ENCODE peak calls at places on chromosomes 13 and 19, in four cellular contexts. Y is thyroid gland, K is thoracic aorta, M is osteoblast. E is an unnamed sample. For H3K27me3, the result is how much of the 10 kb centered on the place peaks cover.

GRCh38 chr19:31537136-31537535 is 187.9 kb upstream of the TSHZ3 start:
- DNase-seq in M (no peak), Y (no peak), K (no peak), E (no peak)

GRCh38 chr13:30957258-30957943 is 24.9 kb downstream of the TEX26 start:
- DNase-seq in K (no peak), M (peak), Y (no peak), E (no peak)

GRCh38 chr13:94656766-94657165 is 55.1 kb downstream of the GPR180 start:
- DNase-seq in M (peak), K (no peak), Y (no peak), E (no peak)

GRCh38 chr19:45768644-45769053 is 403 bp downstream of the SIX5 start:
- DNase-seq in M (peak), Y (peak), K (no peak), E (peak)

GRCh38 chr19:14830702-14831101 is 4.3 kb downstream of the OR7A5 start:
- DNase-seq in M (no peak), K (no peak), Y (no peak), E (no peak)

GRCh38 chr13:19575230-19575629 is 13.9 kb upstream of the TPTE2 start:
- DNase-seq in Y (no peak), K (no peak), M (no peak), E (no peak)

GRCh38 chr13:26051231-26052135 is at the start of gene SHISA2:
- DNase-seq in K (no peak), M (peak), Y (peak), E (peak)

GRCh38 chr13:47680752-47681151 is 320.3 kb downstream of the SUCLA2 start:
- DNase-seq in K (no peak), Y (no peak), M (no peak), E (no peak)

GRCh38 chr19:14683439-14683838 is 6.4 kb upstream of the ZNF333 start:
- DNase-seq in M (peak), Y (no peak), K (no peak), E (no peak)

GRCh38 chr19:4096049-4096892 is 27.7 kb downstream of the MAP2K2 start:
- DNase-seq in K (no peak), M (peak), Y (no peak), E (no peak)

GRCh38 chr13:63012016-63012415 is 1596.4 kb upstream of the PCDH20 start:
- DNase-seq in M (no peak), K (no peak), Y (no peak), E (no peak)

GRCh38 chr13:67023088-67023893 is 206.8 kb downstream of the PCDH9 start:
- DNase-seq in M (no peak), Y (no peak), K (no peak), E (no peak)

GRCh38 chr13:58343081-58343480 is 711.5 kb downstream of the PCDH17 start:
- DNase-seq in Y (no peak), M (no peak), K (no peak), E (no peak)

GRCh38 chr13:109745702-109746101 is 40.7 kb downstream of the IRS2 start:
- DNase-seq in Y (no peak), M (no peak), K (no peak), E (no peak)

GRCh38 chr13:29654807-29655547 is 59.5 kb upstream of the SLC7A1 start:
- DNase-seq in Y (no peak), K (no peak), M (peak), E (no peak)

GRCh38 chr13:32453981-32454380 is 26.1 kb upstream of the N4BP2L1 start:
- DNase-seq in M (no peak), Y (no peak), K (no peak), E (no peak)

GRCh38 chr19:31905980-31906948 is 439.1 kb upstream of the ZNF507 start:
- DNase-seq in M (no peak), K (no peak), Y (no peak), E (no peak)

GRCh38 chr19:18593367-18594095 is 4.9 kb downstream of the REX1BD start:
- DNase-seq in K (no peak), M (peak), Y (peak), E (peak)

GRCh38 chr13:99604636-99605035 is 103.4 kb downstream of the TM9SF2 start:
- DNase-seq in M (no peak), K (no peak), Y (no peak), E (no peak)

GRCh38 chr19:16920816-16921529 is 32.2 kb downstream of the F2RL3 start:
- DNase-seq in K (no peak), M (peak), Y (no peak), E (peak)

GRCh38 chr13:45327253-45327954 is 13.6 kb downstream of the TPT1 start:
- DNase-seq in Y (no peak), K (no peak), M (peak), E (no peak)

GRCh38 chr13:112067121-112067741 is at the start of gene SOX1:
- DNase-seq in K (no peak), M (peak), Y (no peak), E (peak)

GRCh38 chr13:112069727-112070300 is 2.9 kb downstream of the SOX1 start:
- DNase-seq in M (peak), Y (no peak), K (no peak), E (peak)

GRCh38 chr13:112069063-112069726 is 2.2 kb downstream of the SOX1 start:
- DNase-seq in Y (no peak), M (peak), K (no peak), E (peak)

GRCh38 chr13:112067871-112068305 is 939 bp downstream of the SOX1 start:
- DNase-seq in K (no peak), Y (peak), M (peak), E (peak)

DNA sequence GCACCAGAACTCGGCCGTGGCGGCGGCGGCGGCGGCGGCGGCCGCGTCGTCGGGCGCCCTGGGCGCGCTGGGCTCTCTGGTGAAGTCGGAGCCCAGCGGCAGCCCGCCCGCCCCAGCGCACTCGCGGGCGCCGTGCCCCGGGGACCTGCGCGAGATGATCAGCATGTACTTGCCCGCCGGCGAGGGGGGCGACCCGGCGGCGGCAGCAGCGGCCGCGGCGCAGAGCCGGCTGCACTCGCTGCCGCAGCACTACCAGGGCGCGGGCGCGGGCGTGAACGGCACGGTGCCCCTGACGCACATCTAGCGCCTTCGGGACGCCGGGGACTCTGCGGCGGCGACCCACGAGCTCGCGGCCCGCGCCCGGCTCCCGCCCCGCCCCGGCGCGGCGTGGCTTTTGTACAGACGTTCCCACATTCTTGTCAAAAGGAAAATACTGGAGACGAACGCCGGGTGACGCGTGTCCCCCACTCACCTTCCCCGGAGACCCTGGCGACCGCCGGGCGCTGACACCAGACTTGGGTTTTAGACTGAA is 1.6 kb downstream of the SOX1 start:
- DNase-seq in M (peak), K (no peak), Y (no peak), E (peak)
- H3K4me3 ChIP-seq in M (no peak), K (no peak), Y (no peak), E (no peak)

DNA sequence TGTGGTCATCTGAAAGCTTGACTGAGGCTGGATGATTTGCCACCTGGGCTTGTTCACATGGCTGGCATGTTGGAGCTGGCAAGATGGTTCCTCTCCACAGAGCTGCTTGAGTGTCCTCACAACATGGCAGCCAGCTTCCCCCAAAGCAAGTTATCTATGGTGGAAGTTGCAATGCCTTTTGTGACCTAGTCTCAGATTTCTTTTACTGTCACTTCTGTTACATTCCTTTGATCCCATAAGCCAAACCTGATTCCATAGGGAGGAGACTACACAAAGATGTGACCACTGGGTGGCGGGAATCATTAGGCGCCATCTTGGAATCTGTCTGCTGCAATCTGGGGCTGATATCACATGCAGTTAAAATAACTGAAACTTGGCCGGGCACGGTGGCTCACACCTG is 17.5 kb upstream of the LMTK3 start:
- DNase-seq in M (no peak), Y (no peak), K (no peak), E (no peak)
- H3K27me3 ChIP-seq in M (under half), Y (under half), K (under half), E (under half)

GRCh38 chr19:2926341-2927031 is 18.3 kb downstream of the ZNF77 start:
- DNase-seq in M (no peak), Y (no peak), K (no peak), E (peak)

GRCh38 chr19:2922987-2923386 is 21.8 kb downstream of the ZNF77 start:
- DNase-seq in Y (peak), K (no peak), M (no peak), E (peak)

GRCh38 chr19:2923510-2923909 is 21.3 kb downstream of the ZNF77 start:
- DNase-seq in M (no peak), Y (no peak), K (no peak), E (no peak)

DNA sequence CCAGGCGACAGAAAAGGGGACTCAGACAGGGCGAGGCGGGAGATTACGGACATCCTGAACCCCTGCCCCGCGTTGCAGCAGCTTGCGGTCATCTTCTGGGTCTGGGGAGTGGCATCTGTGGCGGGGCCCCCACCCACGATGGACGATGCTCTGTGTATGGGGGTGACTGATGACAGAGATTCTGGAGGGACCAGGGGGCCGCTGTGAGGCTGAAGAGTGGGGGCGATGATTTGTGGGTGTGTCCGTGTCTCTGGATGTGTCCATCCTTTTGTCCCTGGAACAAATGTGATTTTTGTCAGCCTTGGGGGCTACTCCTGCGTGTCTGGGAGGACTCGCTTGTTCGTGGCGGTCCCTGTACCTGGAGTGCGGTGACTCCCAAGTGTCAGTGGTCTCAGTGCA is 17.7 kb downstream of the ZNF77 start:
- DNase-seq in K (no peak), Y (no peak), M (no peak), E (no peak)
- H3K4me3 ChIP-seq in K (no peak), Y (no peak), M (no peak), E (no peak)

DNA sequence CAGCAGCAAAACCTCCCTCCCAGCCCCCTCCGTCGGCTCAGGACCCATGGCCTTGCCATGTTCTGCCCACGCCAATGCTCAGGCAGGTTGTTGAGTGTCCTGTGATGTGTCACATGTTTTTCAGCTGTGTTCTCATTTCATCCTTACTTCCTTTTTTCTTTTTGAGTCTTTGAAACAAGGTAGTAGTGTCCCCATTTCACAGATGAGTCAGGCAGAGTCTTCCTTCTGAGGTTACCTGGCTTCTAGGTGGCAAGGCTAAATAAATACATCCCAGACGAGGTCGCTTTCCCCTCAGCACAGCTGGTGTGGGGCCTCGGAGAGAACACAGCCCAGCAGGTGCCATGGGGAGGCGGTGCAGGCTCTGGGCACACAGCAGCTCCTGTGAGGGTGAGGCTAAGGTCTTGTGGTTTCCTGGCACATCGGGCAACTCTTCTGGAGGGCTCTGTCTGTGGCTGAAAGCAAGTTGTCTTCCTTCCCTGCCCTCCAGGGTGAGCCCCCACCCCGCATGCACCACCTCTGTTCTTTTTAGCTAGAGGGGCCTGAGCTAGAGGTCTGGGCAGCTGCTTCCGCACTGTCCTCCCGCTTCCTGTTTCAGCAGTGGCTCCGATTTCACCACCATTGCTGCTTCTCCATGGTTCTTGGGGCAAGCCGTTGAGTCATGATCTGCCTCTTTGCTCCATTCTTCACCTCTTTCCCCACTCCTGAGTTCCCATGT is 15.1 kb downstream of the PRAM1 start:
- DNase-seq in Y (no peak), K (no peak), M (no peak), E (peak)
- H3K27me3 ChIP-seq in Y (under half), K (under half), M (under half), E (under half)

DNA sequence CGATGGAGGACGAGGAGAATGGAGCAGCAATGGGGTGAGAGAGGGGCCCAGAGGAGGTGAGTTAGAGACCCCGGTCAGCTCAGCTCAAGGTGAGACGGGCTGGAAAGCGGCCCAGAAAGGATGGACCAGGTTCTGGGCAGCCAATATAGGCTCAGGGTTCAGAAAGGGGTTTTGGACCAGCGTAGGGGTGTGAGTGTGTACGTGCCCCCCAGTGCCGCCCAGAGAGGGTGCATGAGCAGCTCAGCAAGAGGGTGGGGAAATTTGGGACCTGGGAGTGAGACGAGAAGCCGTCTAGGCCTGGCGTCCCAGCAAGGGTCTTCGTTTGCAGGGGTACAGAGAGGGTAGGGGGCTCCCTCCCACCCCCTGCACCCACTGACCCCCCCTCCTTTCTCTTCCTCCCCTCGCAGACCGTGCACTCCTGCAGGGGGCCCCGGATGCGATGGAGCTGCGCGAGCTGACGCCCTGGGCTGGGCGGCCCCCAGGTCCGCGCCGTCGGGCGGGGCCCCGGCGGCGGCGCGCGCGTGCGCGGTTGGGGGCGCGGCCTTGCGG is 12.1 kb downstream of the FUT6 start:
- DNase-seq in M (peak), Y (no peak), K (no peak), E (no peak)
- H3K4me3 ChIP-seq in M (peak), Y (no peak), K (peak), E (peak)

DNA sequence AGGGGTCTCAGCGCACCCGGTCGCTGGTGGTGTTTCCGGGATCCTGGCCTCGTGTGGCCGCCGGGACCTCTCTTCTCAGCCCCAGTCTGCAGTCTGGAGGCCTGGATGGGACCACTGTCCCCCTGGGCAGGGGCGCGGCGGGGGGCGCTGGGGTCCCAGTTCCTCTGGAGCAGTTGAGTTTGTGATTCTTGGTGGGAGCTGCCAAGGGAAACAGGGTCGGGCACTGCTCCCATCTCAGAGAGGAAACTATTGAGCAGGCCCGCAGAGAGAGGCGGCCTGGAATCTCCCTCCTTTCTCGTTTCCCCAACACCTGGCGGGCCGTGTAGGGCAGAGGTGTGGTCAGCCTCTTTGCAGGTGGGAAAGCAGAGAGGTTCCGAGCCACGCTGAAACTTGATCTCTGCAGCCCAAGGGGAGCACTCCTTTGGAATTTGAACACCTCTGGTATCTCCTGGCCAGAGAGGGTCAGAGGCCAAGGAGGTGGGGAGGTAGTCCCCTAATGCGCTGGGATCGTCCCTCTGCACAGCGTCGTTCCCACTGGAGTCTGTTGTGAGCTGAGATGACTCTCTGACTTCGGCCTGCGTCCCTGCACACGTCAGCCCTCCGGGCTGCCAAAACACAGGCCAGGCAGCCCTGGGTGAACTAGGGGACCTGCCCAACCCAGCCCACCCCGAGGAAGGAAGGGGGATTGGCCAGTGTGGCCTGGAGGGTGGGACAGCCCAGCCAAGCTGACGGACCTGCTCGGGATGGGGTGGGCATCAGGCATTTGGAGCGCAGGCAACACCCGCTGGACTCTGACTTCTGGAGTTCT is 769 bp downstream of the PLEKHF1 start:
- DNase-seq in K (no peak), Y (peak), M (peak), E (peak)
- H3K27me3 ChIP-seq in K (under half), Y (under half), M (under half), E (under half)

GRCh38 chr19:55459551-55459949 is 1.9 kb downstream of the ISOC2 start:
- DNase-seq in K (no peak), M (no peak), Y (no peak), E (no peak)
- H3K4me3 ChIP-seq in K (no peak), M (peak), Y (no peak), E (no peak)